ENCODE peak calls at places on chromosomes 11 and 22, in nine cellular contexts. M is MM.1S, B is SK-N-SH, A is DND-41, F is neural progenitor cell, G is neuronal stem cell, Z is mesendoderm, S is GM12878, N is IMR-90. E is an unnamed sample.

GRCh38 chr11:3003396-3004231 is 11.5 kb upstream of the NAP1L4 start:
- DNase-seq in M (no peak), B (no peak), A (no peak), F (no peak), G (no peak), Z (no peak), S (no peak), N (no peak), E (no peak)

GRCh38 chr11:22635689-22636088 is 10.1 kb upstream of the FANCF start:
- DNase-seq in M (no peak), B (no peak), A (no peak), F (peak; percentile 11), G (no peak), Z (peak; percentile 21), S (no peak), N (no peak), E (no peak)

GRCh38 chr11:8081591-8082021 is 595 bp downstream of the TUB start:
- DNase-seq in M (no peak), B (peak; percentile 65), A (no peak), F (peak; percentile 37), G (no peak), Z (no peak), S (no peak), N (peak; percentile 22), E (no peak)

GRCh38 chr11:121488641-121489040 is 35.9 kb upstream of the SORL1-AS1 start:
- DNase-seq in M (no peak), B (no peak), A (no peak), F (no peak), G (no peak), Z (no peak), S (no peak), N (no peak), E (no peak)

GRCh38 chr11:12724301-12725046 is 50.3 kb downstream of the TEAD1 start:
- DNase-seq in M (no peak), B (peak; percentile 48), A (no peak), F (peak; percentile 72), G (no peak), Z (peak; percentile 91), S (no peak), N (peak; percentile 95), E (no peak)

GRCh38 chr11:46250071-46251052 is 27.1 kb upstream of the CREB3L1 start:
- DNase-seq in M (no peak), B (no peak), A (no peak), F (no peak), G (no peak), Z (no peak), S (no peak), N (peak; percentile 70), E (no peak)

GRCh38 chr22:36756746-36757607 is 18.9 kb downstream of the IFT27 start:
- DNase-seq in M (no peak), B (no peak), A (no peak), F (no peak), G (no peak), Z (no peak), S (no peak), N (no peak), E (peak; percentile 36)

GRCh38 chr22:37019309-37020191 is at the start of the genes MPST and TST:
- DNase-seq in M (peak; percentile 59), B (peak; percentile 97), A (no peak), F (peak; percentile 93), G (peak; percentile 75), Z (peak; percentile 77), S (no peak), N (peak; percentile 61), E (peak; percentile 78)

GRCh38 chr11:55793321-55793720 is 2.0 kb upstream of the OR5D14 start:
- DNase-seq in M (no peak), B (no peak), A (no peak), F (no peak), G (no peak), Z (no peak), S (no peak), N (no peak), E (no peak)

DNA sequence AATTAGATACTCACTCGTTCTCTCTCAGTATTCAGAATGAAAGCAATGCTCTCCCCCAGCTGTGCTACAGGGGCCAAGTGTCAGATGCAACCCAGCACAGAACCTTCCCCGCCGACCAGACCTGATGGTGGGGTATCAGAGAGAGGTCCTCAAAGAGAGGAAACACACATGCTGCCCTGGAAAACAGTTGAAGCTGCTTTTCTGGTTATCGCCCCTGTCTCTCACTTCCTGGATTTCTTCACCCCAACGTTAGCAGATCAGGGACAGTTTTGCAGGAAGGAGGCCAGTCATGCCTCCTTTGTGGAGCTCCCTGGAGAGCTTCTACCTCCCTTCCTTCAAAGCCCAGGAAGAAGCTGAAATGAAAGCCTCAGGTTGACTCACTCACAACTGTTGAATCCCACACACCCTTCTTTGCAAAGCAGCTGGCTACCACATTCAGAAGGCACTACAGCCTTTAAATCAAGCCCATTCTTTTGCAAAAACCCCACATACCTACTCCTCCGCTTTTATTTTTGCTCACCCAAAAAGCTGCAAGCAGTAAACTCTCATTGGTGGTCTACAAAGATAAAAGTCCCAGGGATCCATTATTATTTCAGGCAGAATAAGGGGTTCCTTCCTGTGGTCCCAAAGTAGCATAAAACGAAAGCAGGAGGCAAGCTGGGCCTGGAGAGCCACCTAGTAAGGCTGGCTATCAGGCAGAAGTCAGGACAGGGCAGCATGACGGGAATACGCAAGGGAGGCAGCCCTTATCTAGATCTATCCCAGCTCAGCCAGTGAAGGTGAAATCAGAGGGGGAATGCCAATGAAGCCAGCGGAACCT is 23.3 kb downstream of the LARGE1 start:
- DNase-seq in M (no peak), B (peak; percentile 32), A (no peak), F (no peak), G (no peak), Z (peak; percentile 67), S (no peak), N (peak; percentile 45), E (no peak)
- H3K9ac ChIP-seq in M (no peak overlapping the region), B (no peak overlapping the region), A (no peak overlapping the region), F (no peak overlapping the region), G (no peak overlapping the region), Z (no peak overlapping the region), S (peak overlapping the region; percentile 73), N (no peak overlapping the region), E (no peak overlapping the region)

GRCh38 chr11:17519486-17519885 is 24.7 kb downstream of the USH1C start:
- DNase-seq in M (no peak), B (no peak), A (no peak), F (no peak), G (no peak), Z (no peak), S (no peak), N (no peak), E (no peak)

GRCh38 chr11:17524221-17524620 is 20.0 kb downstream of the USH1C start:
- DNase-seq in M (no peak), B (no peak), A (no peak), F (no peak), G (no peak), Z (no peak), S (no peak), N (no peak), E (no peak)

GRCh38 chr11:17521106-17521900 is 22.9 kb downstream of the USH1C start:
- DNase-seq in M (no peak), B (no peak), A (no peak), F (no peak), G (no peak), Z (no peak), S (no peak), N (no peak), E (no peak)

GRCh38 chr11:17525570-17525969 is 18.6 kb downstream of the USH1C start:
- DNase-seq in M (no peak), B (no peak), A (no peak), F (no peak), G (no peak), Z (no peak), S (no peak), N (no peak), E (no peak)

DNA sequence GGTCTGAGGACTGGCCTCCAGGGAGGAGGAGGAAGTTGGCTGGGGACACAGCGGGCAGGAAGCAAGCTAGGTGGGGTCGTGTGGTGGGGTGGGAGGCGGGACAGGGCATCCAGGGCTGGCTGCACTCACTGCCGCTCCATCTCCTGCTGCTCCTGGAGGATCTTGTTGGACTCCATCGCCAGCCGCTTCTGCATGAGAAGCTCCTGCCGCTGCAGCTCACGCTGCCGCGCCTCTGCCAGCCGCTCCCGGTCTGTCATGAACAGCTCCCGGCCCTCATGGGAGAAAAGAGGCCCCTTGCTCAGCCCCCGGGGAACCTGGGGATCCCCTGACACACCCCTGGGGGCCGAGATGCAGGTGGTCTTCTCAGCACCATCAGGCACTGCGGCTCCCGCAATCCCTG is 21.6 kb downstream of the USH1C start:
- DNase-seq in M (no peak), B (no peak), A (no peak), F (no peak), G (no peak), Z (no peak), S (no peak), N (no peak), E (no peak)
- H3K4me2 ChIP-seq in M (no peak overlapping the region), B (no peak overlapping the region), A (no peak overlapping the region), F (no peak overlapping the region), G (no peak overlapping the region), Z (no peak overlapping the region), S (no peak overlapping the region), N (no peak overlapping the region), E (no peak overlapping the region)

GRCh38 chr22:20758688-20759087 is 15.2 kb upstream of the SERPIND1 start:
- DNase-seq in M (no peak), B (peak; percentile 30), A (no peak), F (peak; percentile 14), G (no peak), Z (peak; percentile 37), S (no peak), N (no peak), E (no peak)

GRCh38 chr22:20761536-20761935 is 12.4 kb upstream of the SERPIND1 start:
- DNase-seq in M (no peak), B (no peak), A (no peak), F (no peak), G (no peak), Z (no peak), S (no peak), N (peak; percentile 55), E (no peak)

GRCh38 chr22:20762233-20762796 is 11.6 kb upstream of the SERPIND1 start:
- DNase-seq in M (no peak), B (no peak), A (no peak), F (no peak), G (no peak), Z (no peak), S (no peak), N (no peak), E (no peak)

GRCh38 chr22:20756846-20757245 is 17.1 kb upstream of the SERPIND1 start:
- DNase-seq in M (no peak), B (no peak), A (no peak), F (no peak), G (no peak), Z (no peak), S (no peak), N (no peak), E (no peak)

GRCh38 chr22:20760084-20760483 is 13.8 kb upstream of the SERPIND1 start:
- DNase-seq in M (no peak), B (no peak), A (no peak), F (no peak), G (no peak), Z (no peak), S (no peak), N (no peak), E (no peak)
- H3K9ac ChIP-seq in M (no peak overlapping the region), B (no peak overlapping the region), A (no peak overlapping the region), F (no peak overlapping the region), G (no peak overlapping the region), Z (no peak overlapping the region), S (no peak overlapping the region), N (no peak overlapping the region), E (no peak overlapping the region)

DNA sequence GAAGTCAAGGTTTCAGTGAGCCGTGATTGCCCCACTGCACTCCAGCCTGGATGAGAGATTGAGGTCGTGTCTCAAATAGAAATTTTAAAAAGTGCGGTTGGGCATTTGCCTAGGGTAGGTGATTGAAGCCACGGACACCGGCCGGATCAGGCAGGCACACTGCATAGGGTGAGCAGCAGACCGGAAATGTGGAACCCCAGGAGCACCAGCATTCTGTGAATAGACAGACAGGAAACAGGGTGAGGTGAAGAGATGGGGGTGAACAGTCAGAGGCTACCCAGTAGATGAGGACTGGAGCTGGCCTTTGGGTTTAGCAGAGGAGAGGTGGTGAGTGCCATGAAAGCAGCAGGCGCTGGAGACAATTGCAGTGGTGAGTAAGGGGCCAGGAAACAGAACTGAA is 43.5 kb downstream of the PPFIA1 start:
- DNase-seq in M (no peak), B (no peak), A (no peak), F (no peak), G (no peak), Z (peak; percentile 31), S (peak; percentile 5), N (no peak), E (no peak)
- H3K4me2 ChIP-seq in M (no peak overlapping the region), B (no peak overlapping the region), A (no peak overlapping the region), F (no peak overlapping the region), G (no peak overlapping the region), Z (no peak overlapping the region), S (peak overlapping the region; percentile 71), N (no peak overlapping the region), E (no peak overlapping the region)